ENCODE peak calls at places on chromosomes 7 and 10, in six cellular contexts. I, O, P, T, C and V are unnamed samples.

GRCh38 chr7:97005764-97006145 is 402 bp downstream of the DLX6 start:
- ATAC-seq in I (no peak), O (no peak), P (no peak), T (no peak), C (peak; percentile 2), V (no peak)

GRCh38 chr10:133009218-133009954 is 67.0 kb upstream of the CFAP46 start:
- ATAC-seq in I (peak; percentile 59), O (peak; percentile 91), P (no peak), T (peak; percentile 71), C (peak; percentile 43), V (peak; percentile 74)

GRCh38 chr10:10860455-10860976 is 157.2 kb upstream of the CELF2 start:
- ATAC-seq in I (no peak), O (no peak), P (no peak), T (no peak), C (no peak), V (no peak)

GRCh38 chr10:35640951-35641429 is 1.1 kb downstream of the FZD8 start:
- ATAC-seq in I (peak; percentile 73), O (peak; percentile 74), P (peak; percentile 54), T (peak; percentile 53), C (peak; percentile 62), V (peak; percentile 39)

GRCh38 chr10:3396116-3396515 is 223.5 kb upstream of the PITRM1 start:
- ATAC-seq in I (no peak), O (no peak), P (no peak), T (no peak), C (no peak), V (no peak)

GRCh38 chr7:144027070-144027469 is 21.7 kb upstream of the OR2A5 start:
- ATAC-seq in I (peak; percentile 70), O (no peak), P (peak; percentile 38), T (peak; percentile 63), C (peak; percentile 37), V (no peak)

GRCh38 chr7:134778941-134779740 is at the start of gene CALD1:
- ATAC-seq in I (peak; percentile 97), O (peak; percentile 87), P (no peak), T (peak; percentile 49), C (peak; percentile 99), V (peak; percentile 93)

GRCh38 chr10:72435570-72435969 is 80.9 kb upstream of the DNAJB12 start:
- ATAC-seq in I (no peak), O (no peak), P (no peak), T (no peak), C (no peak), V (no peak)

GRCh38 chr7:131338173-131338572 is 10.5 kb downstream of the MKLN1 start:
- ATAC-seq in I (no peak), O (no peak), P (no peak), T (no peak), C (no peak), V (no peak)

GRCh38 chr10:104981995-104982394 is 340.9 kb downstream of the SORCS3 start:
- ATAC-seq in I (no peak), O (no peak), P (no peak), T (no peak), C (no peak), V (no peak)

DNA sequence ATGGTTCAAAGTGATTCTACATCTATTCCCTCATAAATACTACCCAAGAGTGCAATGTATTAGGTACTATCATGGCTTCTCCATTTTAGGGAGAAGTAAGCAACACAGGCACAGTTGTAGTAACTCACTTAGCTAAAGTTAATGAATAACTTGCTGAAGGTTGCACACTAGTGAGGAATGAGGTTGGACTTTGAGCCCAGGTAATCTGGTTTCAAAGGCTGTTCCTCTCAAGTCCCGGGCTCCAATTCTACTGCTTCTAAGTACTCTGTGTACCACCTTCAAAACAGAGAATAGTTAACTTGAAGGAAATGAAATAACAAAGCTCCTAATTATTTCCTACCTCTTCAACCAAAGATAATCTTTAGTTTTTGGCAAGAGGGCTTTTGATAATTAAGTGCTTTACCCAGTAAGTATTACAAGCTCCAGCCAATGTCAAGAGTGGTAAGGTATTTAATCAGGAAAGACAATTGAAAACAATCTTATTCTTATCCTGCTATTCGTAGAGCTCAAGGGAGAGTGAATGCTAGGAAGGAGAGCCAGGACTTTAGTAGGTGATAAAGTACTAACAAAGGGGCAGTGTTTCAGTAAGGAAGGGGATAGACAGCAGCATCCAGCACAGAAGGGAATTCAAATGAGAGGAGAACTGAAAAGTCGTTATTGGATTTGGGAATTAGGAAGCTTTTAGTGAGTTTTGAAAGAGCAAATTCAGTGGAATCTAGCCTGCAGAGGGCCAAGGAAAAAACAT is 158.2 kb upstream of the PTPRZ1 start:
- ATAC-seq in I (peak; percentile 47), O (no peak), P (no peak), T (no peak), C (peak; percentile 99), V (no peak)
- TF ChIP-seq POLR2AphosphoS5 in I (no peak), O (no peak), P (no peak), T (no peak), C (no peak), V (no peak)

DNA sequence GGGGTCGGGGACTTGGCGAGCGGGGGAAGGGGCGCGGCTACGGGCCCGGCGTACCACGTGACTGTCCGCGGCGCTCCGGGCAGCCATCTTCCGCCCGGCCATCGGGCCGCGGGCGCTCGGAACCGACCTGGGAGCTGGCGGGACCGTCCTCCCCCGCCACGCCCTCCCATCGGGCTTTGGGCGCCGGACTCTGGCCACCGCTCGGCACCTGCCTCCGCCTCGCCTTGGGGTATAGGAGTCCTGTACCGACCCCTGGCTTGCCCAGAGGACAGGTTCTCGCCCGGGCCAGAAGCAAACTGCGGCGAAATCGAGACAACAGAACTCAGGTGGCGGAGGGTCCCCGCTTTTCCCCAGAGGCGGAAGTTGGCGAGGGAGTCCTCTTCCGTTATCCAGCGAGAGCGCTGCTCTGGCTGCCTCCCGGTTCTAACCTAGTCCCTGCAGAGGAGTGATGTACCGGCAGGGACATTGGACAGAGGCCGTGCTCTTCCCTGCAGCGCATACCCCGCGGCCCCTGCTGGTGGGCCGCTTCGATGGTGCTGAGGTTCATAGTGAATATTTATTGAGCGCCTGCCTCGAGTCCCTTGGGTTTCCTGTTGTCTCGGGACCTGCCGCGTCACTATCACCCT is 1.2 kb upstream of the SGMS1 start:
- ATAC-seq in I (peak; percentile 71), O (peak; percentile 73), P (peak; percentile 69), T (peak; percentile 73), C (peak; percentile 78), V (peak; percentile 75)
- TF ChIP-seq POLR2A in I (peak; percentile 78), O (peak; percentile 70), P (peak; percentile 89), T (peak; percentile 84), C (peak; percentile 82), V (peak; percentile 19)

DNA sequence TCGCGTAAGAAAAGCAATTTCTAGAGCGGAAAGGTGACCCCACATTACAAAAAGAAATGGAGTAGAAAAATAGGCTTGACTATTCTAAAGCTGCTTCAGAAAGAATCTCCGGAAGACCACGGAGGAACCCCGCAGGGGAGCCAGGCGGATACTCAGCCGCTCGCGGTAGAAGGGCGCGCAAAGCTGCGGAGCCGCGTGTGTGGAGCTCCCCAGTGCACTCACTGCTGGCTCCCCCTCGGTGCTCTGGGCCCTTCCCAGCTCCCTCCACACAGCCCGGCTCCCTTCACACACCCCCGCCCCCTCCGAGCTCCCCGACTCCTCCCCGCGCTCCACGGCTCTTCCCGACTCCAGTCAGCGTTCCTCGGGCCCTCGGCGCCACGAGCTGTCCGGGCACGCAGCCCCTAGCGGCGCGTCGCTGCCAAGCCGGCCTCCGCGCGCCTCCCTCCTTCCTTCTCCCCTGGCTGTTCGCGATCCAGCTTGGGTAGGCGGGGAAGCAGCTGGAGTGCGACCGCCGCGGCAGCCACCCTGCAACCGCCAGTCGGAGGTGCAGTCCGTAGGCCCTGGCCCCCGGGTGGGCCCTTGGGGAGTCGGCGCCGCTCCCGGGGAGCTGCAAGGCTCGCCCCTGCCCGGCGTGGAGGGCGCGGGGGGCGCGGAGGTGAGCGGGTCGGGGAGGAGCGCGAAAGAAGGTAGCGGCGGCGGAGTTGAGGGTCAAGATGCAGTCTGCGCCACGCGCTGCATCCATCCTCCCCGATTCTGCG is at the start of gene STEAP2:
- ATAC-seq in I (peak; percentile 95), O (peak; percentile 95), P (peak; percentile 91), T (peak; percentile 97), C (peak; percentile 98), V (peak; percentile 98)
- TF ChIP-seq POLR2AphosphoS5 in I (peak; percentile 83), O (peak; percentile 30), P (no peak), T (no peak), C (peak; percentile 72), V (peak; percentile 78)

DNA sequence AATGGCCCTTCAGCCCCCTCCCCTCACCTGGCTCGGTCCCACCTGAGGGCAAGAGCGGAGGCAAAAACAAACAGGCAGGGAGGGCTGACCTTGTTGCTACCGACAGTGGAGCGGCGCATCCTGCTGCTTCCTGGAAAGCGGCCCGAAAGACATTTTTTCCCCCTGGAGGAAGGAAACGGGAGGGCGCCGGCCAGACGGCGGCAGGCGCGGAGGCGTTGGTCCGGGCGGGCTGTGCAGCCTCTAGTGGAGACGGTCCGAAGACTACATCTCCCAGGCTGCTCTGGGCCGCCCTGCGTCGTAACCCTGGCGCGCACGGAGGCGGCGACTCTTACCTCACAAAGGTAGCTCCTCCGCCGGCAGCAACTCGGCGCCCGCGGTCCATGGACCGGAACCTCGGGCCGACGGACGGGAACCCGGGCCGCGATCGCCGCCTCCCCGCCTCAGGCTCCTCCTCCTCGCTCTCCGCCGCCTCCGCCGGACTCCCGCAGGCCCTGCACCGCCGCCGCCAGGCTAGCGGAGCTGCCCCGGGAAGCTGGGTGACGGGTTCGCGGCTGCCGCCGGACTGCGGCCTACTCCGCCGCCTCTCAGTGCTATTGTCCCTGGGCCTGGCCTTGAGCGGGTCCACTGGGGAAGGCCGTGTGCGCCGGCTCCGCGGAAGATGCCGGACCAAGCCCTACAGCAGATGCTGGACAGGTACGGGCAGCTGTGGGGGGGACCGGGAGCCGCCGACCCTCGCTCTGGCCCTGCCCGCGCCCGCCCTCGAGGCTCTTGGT is at the start of the genes CPEB3 and MARCHF5:
- ATAC-seq in I (peak; percentile 97), O (peak; percentile 100), P (peak; percentile 97), T (peak; percentile 97), C (peak; percentile 98), V (peak; percentile 99)
- TF ChIP-seq POLR2A in I (no peak), O (peak; percentile 83), P (peak; percentile 81), T (peak; percentile 72), C (peak; percentile 57), V (peak; percentile 81)

GRCh38 chr10:2303169-2303568 is 565.8 kb upstream of the ADARB2 start:
- ATAC-seq in I (no peak), O (no peak), P (no peak), T (no peak), C (no peak), V (no peak)
- TF ChIP-seq POLR2AphosphoS5 in I (no peak), O (no peak), P (no peak), T (no peak), C (no peak), V (no peak)

DNA sequence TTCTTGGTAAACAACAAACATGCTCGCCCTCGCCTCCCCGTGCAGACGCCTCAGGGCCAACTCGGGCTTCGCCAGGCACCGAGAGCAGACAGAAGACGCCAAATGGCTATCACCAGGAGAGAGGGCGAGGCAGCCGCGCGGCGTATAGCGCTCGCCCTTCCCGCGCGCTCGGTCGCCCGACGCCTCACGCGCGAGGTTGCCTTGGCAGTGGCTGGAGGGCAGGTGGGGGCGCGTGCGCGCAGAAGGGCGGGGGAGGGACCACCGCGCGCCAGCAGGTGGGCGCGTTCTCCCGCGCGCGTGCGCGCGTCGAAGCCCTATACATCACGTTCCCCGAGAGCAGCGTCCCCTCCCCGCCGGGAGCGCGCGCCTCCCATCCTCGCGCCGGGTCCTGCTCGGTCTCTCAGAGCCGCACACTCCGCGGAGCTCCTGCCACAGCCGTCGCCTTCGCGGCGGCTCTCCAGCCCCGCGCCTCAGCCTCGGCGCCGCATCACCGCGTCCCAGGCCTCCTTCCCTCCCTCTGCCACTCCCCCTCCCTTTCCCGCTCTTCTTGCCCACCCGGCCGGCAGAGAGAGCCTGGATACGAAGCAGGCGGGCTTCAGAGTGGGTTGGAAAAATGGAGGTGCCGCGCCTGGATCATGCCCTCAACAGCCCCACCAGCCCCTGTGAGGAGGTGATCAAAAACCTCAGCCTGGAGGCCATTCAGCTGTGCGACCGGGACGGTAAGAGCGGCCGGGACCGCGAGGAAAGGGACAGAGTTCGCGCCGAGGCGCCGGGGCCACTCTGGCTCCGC is at the start of gene PHYHIPL:
- ATAC-seq in I (no peak), O (no peak), P (peak; percentile 74), T (no peak), C (peak; percentile 87), V (no peak)
- TF ChIP-seq POLR2A in I (no peak), O (no peak), P (no peak), T (no peak), C (peak; percentile 74), V (no peak)